ENCODE peak calls at places on chromosomes 5 and 9, in five cellular contexts. One of them, this sample, is unnamed.

GRCh38 chr5:62650197-62650596 is 71.6 kb downstream of the LRRC70 start:
- DNase-seq in GM12878: no peak
- DNase-seq in HepG2: no peak
- DNase-seq in SK-N-SH: no peak
- DNase-seq in K562: no peak
- DNase-seq in this sample: no peak

GRCh38 chr9:104094534-104095020 is 468 bp downstream of the SMC2 start:
- DNase-seq in SK-N-SH: no peak
- DNase-seq in HepG2: peak
- DNase-seq in GM12878: no peak
- DNase-seq in K562: no peak
- DNase-seq in this sample: no peak

GRCh38 chr5:113178073-113178779 is 201.6 kb downstream of the DCP2 start:
- DNase-seq in HepG2: no peak
- DNase-seq in GM12878: no peak
- DNase-seq in K562: no peak
- DNase-seq in SK-N-SH: no peak
- DNase-seq in this sample: no peak

GRCh38 chr9:32431940-32432555 is 47.6 kb downstream of the ACO1 start:
- DNase-seq in SK-N-SH: peak
- DNase-seq in GM12878: no peak
- DNase-seq in K562: peak
- DNase-seq in HepG2: peak
- DNase-seq in this sample: peak

GRCh38 chr5:142619815-142620214 is 66.1 kb downstream of the FGF1 start:
- DNase-seq in HepG2: no peak
- DNase-seq in SK-N-SH: no peak
- DNase-seq in GM12878: no peak
- DNase-seq in K562: no peak
- DNase-seq in this sample: no peak

GRCh38 chr9:118640836-118641557 is 728.2 kb downstream of the BRINP1 start:
- DNase-seq in HepG2: no peak
- DNase-seq in GM12878: no peak
- DNase-seq in SK-N-SH: no peak
- DNase-seq in K562: no peak
- DNase-seq in this sample: no peak

GRCh38 chr9:122463828-122464632 is 13.7 kb downstream of the OR1J1 start:
- DNase-seq in K562: peak
- DNase-seq in HepG2: peak
- DNase-seq in GM12878: peak
- DNase-seq in SK-N-SH: peak
- DNase-seq in this sample: no peak

GRCh38 chr9:33465596-33466564 is 7.8 kb downstream of the NOL6 start:
- DNase-seq in GM12878: no peak
- DNase-seq in HepG2: no peak
- DNase-seq in SK-N-SH: peak
- DNase-seq in K562: no peak
- DNase-seq in this sample: no peak

GRCh38 chr9:92600742-92601261 is 65.0 kb upstream of the ECM2 start:
- DNase-seq in K562: no peak
- DNase-seq in SK-N-SH: no peak
- DNase-seq in GM12878: no peak
- DNase-seq in HepG2: no peak
- DNase-seq in this sample: no peak

GRCh38 chr9:26768196-26768595 is 124.4 kb downstream of the CAAP1 start:
- DNase-seq in HepG2: no peak
- DNase-seq in K562: no peak
- DNase-seq in GM12878: no peak
- DNase-seq in SK-N-SH: no peak
- DNase-seq in this sample: no peak

GRCh38 chr9:37324691-37325490 is 97.6 kb upstream of the GRHPR start:
- DNase-seq in SK-N-SH: no peak
- DNase-seq in GM12878: no peak
- DNase-seq in HepG2: no peak
- DNase-seq in K562: no peak
- DNase-seq in this sample: peak

GRCh38 chr5:176588297-176588696 is 21.7 kb downstream of the GPRIN1 start:
- DNase-seq in SK-N-SH: no peak
- DNase-seq in GM12878: no peak
- DNase-seq in HepG2: no peak
- DNase-seq in K562: no peak
- DNase-seq in this sample: no peak

GRCh38 chr5:56270058-56270457 is 36.9 kb upstream of the ANKRD55 start:
- DNase-seq in HepG2: peak
- DNase-seq in SK-N-SH: peak
- DNase-seq in GM12878: peak
- DNase-seq in K562: no peak
- DNase-seq in this sample: no peak

GRCh38 chr5:123951204-123951977 is 439.4 kb downstream of the CSNK1G3 start:
- DNase-seq in GM12878: no peak
- DNase-seq in SK-N-SH: no peak
- DNase-seq in K562: no peak
- DNase-seq in HepG2: no peak
- DNase-seq in this sample: no peak

GRCh38 chr5:175235251-175235963 is 208.6 kb downstream of the DRD1 start:
- DNase-seq in SK-N-SH: no peak
- DNase-seq in GM12878: no peak
- DNase-seq in K562: no peak
- DNase-seq in HepG2: no peak
- DNase-seq in this sample: no peak

GRCh38 chr5:38821679-38822078 is 24.1 kb upstream of the OSMR start:
- DNase-seq in GM12878: no peak
- DNase-seq in K562: no peak
- DNase-seq in HepG2: no peak
- DNase-seq in SK-N-SH: no peak
- DNase-seq in this sample: no peak

GRCh38 chr5:112668016-112668415 is 69.7 kb upstream of the APC start:
- DNase-seq in GM12878: no peak
- DNase-seq in K562: no peak
- DNase-seq in HepG2: no peak
- DNase-seq in SK-N-SH: no peak
- DNase-seq in this sample: no peak

GRCh38 chr5:67416133-67416937 is 219.7 kb upstream of the CD180 start:
- DNase-seq in K562: no peak
- DNase-seq in SK-N-SH: no peak
- DNase-seq in GM12878: peak
- DNase-seq in HepG2: no peak
- DNase-seq in this sample: no peak

GRCh38 chr5:141560141-141560540 is 58.7 kb downstream of the DIAPH1 start:
- DNase-seq in SK-N-SH: no peak
- DNase-seq in K562: no peak
- DNase-seq in HepG2: no peak
- DNase-seq in GM12878: no peak
- DNase-seq in this sample: no peak

GRCh38 chr9:83403864-83404263 is 134.3 kb downstream of the FRMD3 start:
- DNase-seq in GM12878: no peak
- DNase-seq in SK-N-SH: no peak
- DNase-seq in HepG2: no peak
- DNase-seq in K562: no peak
- DNase-seq in this sample: no peak

GRCh38 chr9:99023831-99024230 is 80.1 kb downstream of the COL15A1 start:
- DNase-seq in SK-N-SH: peak
- DNase-seq in K562: no peak
- DNase-seq in GM12878: no peak
- DNase-seq in HepG2: no peak
- DNase-seq in this sample: peak

GRCh38 chr5:160047362-160047761 is 38.4 kb downstream of the TTC1 start:
- DNase-seq in HepG2: no peak
- DNase-seq in K562: no peak
- DNase-seq in GM12878: no peak
- DNase-seq in SK-N-SH: no peak
- DNase-seq in this sample: no peak

GRCh38 chr9:77224750-77225312 is 47.5 kb downstream of the VPS13A start:
- DNase-seq in K562: no peak
- DNase-seq in HepG2: no peak
- DNase-seq in GM12878: no peak
- DNase-seq in SK-N-SH: no peak
- DNase-seq in this sample: no peak

GRCh38 chr5:39500656-39501295 is 76.0 kb upstream of the DAB2 start:
- DNase-seq in GM12878: no peak
- DNase-seq in K562: no peak
- DNase-seq in SK-N-SH: no peak
- DNase-seq in HepG2: no peak
- DNase-seq in this sample: no peak

GRCh38 chr5:68086857-68087256 is 128.7 kb upstream of the PIK3R1 start:
- DNase-seq in HepG2: no peak
- DNase-seq in SK-N-SH: no peak
- DNase-seq in K562: no peak
- DNase-seq in GM12878: no peak
- DNase-seq in this sample: no peak

GRCh38 chr5:180141068-180141660 is 67.8 kb downstream of the RASGEF1C start:
- DNase-seq in SK-N-SH: no peak
- DNase-seq in K562: no peak
- DNase-seq in HepG2: no peak
- DNase-seq in GM12878: no peak
- DNase-seq in this sample: no peak
- TF ChIP-seq FOXM1 in SK-N-SH: no peak
- TF ChIP-seq FOXM1 in K562: no peak
- TF ChIP-seq FOXM1 in HepG2: no peak
- TF ChIP-seq FOXM1 in GM12878: no peak
- TF ChIP-seq FOXM1 in this sample: no peak

GRCh38 chr9:134669556-134669955 is 28.0 kb downstream of the COL5A1 start:
- DNase-seq in HepG2: no peak
- DNase-seq in GM12878: no peak
- DNase-seq in K562: no peak
- DNase-seq in SK-N-SH: no peak
- DNase-seq in this sample: no peak

GRCh38 chr9:134670042-134670525 is 28.5 kb downstream of the COL5A1 start:
- DNase-seq in K562: no peak
- DNase-seq in GM12878: no peak
- DNase-seq in HepG2: no peak
- DNase-seq in SK-N-SH: no peak
- DNase-seq in this sample: no peak

GRCh38 chr9:134670851-134671281 is 29.3 kb downstream of the COL5A1 start:
- DNase-seq in GM12878: no peak
- DNase-seq in SK-N-SH: no peak
- DNase-seq in HepG2: no peak
- DNase-seq in K562: no peak
- DNase-seq in this sample: no peak

GRCh38 chr9:134666801-134667200 is 25.2 kb downstream of the COL5A1 start:
- DNase-seq in SK-N-SH: no peak
- DNase-seq in HepG2: no peak
- DNase-seq in GM12878: no peak
- DNase-seq in K562: no peak
- DNase-seq in this sample: no peak

DNA sequence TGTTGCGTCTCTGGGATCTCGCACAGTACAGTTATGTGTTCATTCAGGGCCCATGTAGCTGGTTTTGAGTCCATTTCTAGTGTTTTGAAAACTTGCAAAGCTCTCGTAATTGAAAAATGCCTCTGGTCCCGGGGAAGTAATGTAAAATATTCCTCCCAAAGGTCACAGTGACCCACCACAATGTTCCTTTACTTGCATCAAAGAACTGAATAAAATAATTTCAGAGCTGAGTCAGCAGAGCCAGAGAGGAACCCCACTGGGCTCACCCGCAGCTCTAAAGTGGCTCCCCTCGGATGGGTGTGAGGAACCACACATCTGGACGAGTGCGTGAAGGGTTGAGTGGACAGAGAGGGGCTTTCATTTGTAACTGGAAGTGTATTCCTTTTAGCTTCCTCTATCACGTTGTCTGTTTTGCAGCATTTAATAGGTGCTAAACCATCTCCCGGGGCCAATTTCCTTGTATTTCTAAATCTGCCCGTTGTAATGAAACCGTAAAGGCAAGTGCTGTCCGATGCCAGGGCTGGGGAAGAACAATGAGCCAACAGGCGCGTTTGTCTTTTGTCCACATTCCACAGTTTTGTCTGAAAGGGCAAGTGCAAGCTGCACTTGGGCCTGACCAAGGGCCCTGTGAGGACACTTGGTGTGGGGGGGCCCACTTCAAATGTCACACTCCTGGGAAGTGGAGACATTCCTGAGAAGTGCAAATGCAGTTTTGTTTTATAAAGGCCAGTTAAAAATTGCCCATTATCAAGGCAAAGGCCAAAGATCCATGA is 29.9 kb downstream of the COL5A1 start:
- DNase-seq in HepG2: no peak
- DNase-seq in GM12878: no peak
- DNase-seq in K562: no peak
- DNase-seq in SK-N-SH: no peak
- DNase-seq in this sample: no peak
- TF ChIP-seq FOXM1 in HepG2: no peak
- TF ChIP-seq FOXM1 in GM12878: no peak
- TF ChIP-seq FOXM1 in K562: no peak
- TF ChIP-seq FOXM1 in SK-N-SH: no peak
- TF ChIP-seq FOXM1 in this sample: no peak

DNA sequence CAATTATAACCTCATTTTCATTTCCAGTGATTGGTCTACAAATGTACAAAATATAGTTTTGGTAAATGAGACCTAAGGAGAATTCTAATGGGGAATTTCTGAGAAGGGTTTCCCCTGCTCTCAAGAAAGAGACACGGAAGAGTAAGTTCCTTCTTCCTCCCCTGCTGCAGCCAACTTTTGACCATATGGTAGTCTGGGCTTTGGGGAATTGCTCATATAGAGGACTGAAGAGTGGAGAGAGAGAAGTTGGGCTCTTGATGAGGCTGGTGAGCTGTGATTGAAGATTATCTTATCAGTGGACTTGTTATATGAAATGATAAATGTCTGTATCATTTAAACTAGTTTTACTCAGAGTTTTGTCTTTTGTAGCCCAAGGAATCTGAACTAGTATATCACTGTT is 4.3 kb upstream of the LNPEP start:
- DNase-seq in HepG2: no peak
- DNase-seq in K562: no peak
- DNase-seq in SK-N-SH: no peak
- DNase-seq in GM12878: no peak
- DNase-seq in this sample: no peak
- TF ChIP-seq FOXM1 in HepG2: no peak
- TF ChIP-seq FOXM1 in K562: no peak
- TF ChIP-seq FOXM1 in SK-N-SH: no peak
- TF ChIP-seq FOXM1 in GM12878: no peak
- TF ChIP-seq FOXM1 in this sample: no peak

GRCh38 chr5:111016801-111017200 is 54.7 kb upstream of the TSLP start:
- DNase-seq in SK-N-SH: no peak
- DNase-seq in K562: no peak
- DNase-seq in GM12878: no peak
- DNase-seq in HepG2: no peak
- DNase-seq in this sample: no peak
- TF ChIP-seq FOXM1 in SK-N-SH: no peak
- TF ChIP-seq FOXM1 in K562: no peak
- TF ChIP-seq FOXM1 in GM12878: no peak
- TF ChIP-seq FOXM1 in HepG2: no peak
- TF ChIP-seq FOXM1 in this sample: no peak

DNA sequence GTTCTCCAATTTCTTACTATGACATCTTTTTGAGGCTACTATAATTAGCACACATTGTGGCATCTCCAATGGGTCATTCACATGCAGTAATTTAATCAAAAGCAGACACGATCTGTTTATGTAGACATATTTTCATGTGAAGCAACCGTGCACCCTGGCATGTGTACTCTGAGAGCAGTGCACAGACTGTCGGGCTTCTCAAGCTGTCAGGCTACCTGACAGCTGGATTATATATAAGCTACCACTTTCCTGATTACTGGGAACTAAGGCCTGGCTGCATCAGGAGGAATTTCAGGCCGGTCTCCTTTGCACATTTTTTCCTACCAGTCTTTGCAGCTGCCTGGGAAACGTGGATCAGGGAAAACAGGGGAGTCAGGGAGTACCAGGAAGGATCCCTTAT is 197.5 kb downstream of the MAPKAP1 start:
- DNase-seq in K562: no peak
- DNase-seq in SK-N-SH: peak
- DNase-seq in GM12878: no peak
- DNase-seq in HepG2: no peak
- DNase-seq in this sample: no peak
- TF ChIP-seq FOXM1 in K562: no peak
- TF ChIP-seq FOXM1 in SK-N-SH: no peak
- TF ChIP-seq FOXM1 in GM12878: no peak
- TF ChIP-seq FOXM1 in HepG2: no peak
- TF ChIP-seq FOXM1 in this sample: no peak

This sample was measured in HEK293T.